ENCODE peak calls at places on chromosomes 6 and 20, in five cellular contexts. One of them, this sample, is unnamed.

GRCh38 chr20:36631651-36632050 is 14.3 kb downstream of the SLA2 start:
- DNase-seq in activated T-cell treated with anti-CD3 and anti-CD28 coated beads, Interleukin-2, amount 50 U/mL, for 48 hours: no peak
- DNase-seq in activated naive CD4-positive, alpha-beta T cell treated with anti-CD3 and anti-CD28 coated beads, Interleukin-2, amount 10 ng/mL, durations not matched to agents 7 days and 5 days: no peak
- DNase-seq in stimulated activated CD4-positive, alpha-beta T cell treated with anti-CD3 and anti-CD28 coated beads, Interleukin-4, amount 100 ng/mL, for 48 hours: no peak
- DNase-seq in HS-27A: no peak
- DNase-seq in this sample: no peak

GRCh38 chr6:45743028-45743615 is 272.5 kb downstream of the CLIC5 start:
- DNase-seq in activated T-cell treated with anti-CD3 and anti-CD28 coated beads, Interleukin-2, amount 50 U/mL, for 48 hours: no peak
- DNase-seq in activated naive CD4-positive, alpha-beta T cell treated with anti-CD3 and anti-CD28 coated beads, Interleukin-2, amount 10 ng/mL, durations not matched to agents 7 days and 5 days: no peak
- DNase-seq in stimulated activated CD4-positive, alpha-beta T cell treated with anti-CD3 and anti-CD28 coated beads, Interleukin-4, amount 100 ng/mL, for 48 hours: no peak
- DNase-seq in HS-27A: no peak
- DNase-seq in this sample: no peak

GRCh38 chr6:45478235-45478634 is 100.5 kb upstream of the SUPT3H start:
- DNase-seq in activated T-cell treated with anti-CD3 and anti-CD28 coated beads, Interleukin-2, amount 50 U/mL, for 48 hours: no peak
- DNase-seq in activated naive CD4-positive, alpha-beta T cell treated with anti-CD3 and anti-CD28 coated beads, Interleukin-2, amount 10 ng/mL, durations not matched to agents 7 days and 5 days: no peak
- DNase-seq in stimulated activated CD4-positive, alpha-beta T cell treated with anti-CD3 and anti-CD28 coated beads, Interleukin-4, amount 100 ng/mL, for 48 hours: no peak
- DNase-seq in HS-27A: no peak
- DNase-seq in this sample: no peak

GRCh38 chr6:159163901-159164370 is 5.3 kb upstream of the FNDC1 start:
- DNase-seq in activated T-cell treated with anti-CD3 and anti-CD28 coated beads, Interleukin-2, amount 50 U/mL, for 48 hours: no peak
- DNase-seq in activated naive CD4-positive, alpha-beta T cell treated with anti-CD3 and anti-CD28 coated beads, Interleukin-2, amount 10 ng/mL, durations not matched to agents 7 days and 5 days: no peak
- DNase-seq in stimulated activated CD4-positive, alpha-beta T cell treated with anti-CD3 and anti-CD28 coated beads, Interleukin-4, amount 100 ng/mL, for 48 hours: no peak
- DNase-seq in HS-27A: peak; percentile 47
- DNase-seq in this sample: no peak

GRCh38 chr6:32149932-32150920 is 1.5 kb downstream of the PRRT1 start:
- DNase-seq in activated T-cell treated with anti-CD3 and anti-CD28 coated beads, Interleukin-2, amount 50 U/mL, for 48 hours: no peak
- DNase-seq in activated naive CD4-positive, alpha-beta T cell treated with anti-CD3 and anti-CD28 coated beads, Interleukin-2, amount 10 ng/mL, durations not matched to agents 7 days and 5 days: no peak
- DNase-seq in stimulated activated CD4-positive, alpha-beta T cell treated with anti-CD3 and anti-CD28 coated beads, Interleukin-4, amount 100 ng/mL, for 48 hours: no peak
- DNase-seq in HS-27A: no peak
- DNase-seq in this sample: no peak

GRCh38 chr20:48629960-48630315 is 197.9 kb downstream of the PREX1 start:
- DNase-seq in activated T-cell treated with anti-CD3 and anti-CD28 coated beads, Interleukin-2, amount 50 U/mL, for 48 hours: no peak
- DNase-seq in activated naive CD4-positive, alpha-beta T cell treated with anti-CD3 and anti-CD28 coated beads, Interleukin-2, amount 10 ng/mL, durations not matched to agents 7 days and 5 days: no peak
- DNase-seq in stimulated activated CD4-positive, alpha-beta T cell treated with anti-CD3 and anti-CD28 coated beads, Interleukin-4, amount 100 ng/mL, for 48 hours: no peak
- DNase-seq in HS-27A: no peak
- DNase-seq in this sample: no peak

GRCh38 chr20:31705598-31706597 is 16.8 kb downstream of the BCL2L1 start:
- DNase-seq in activated T-cell treated with anti-CD3 and anti-CD28 coated beads, Interleukin-2, amount 50 U/mL, for 48 hours: no peak
- DNase-seq in activated naive CD4-positive, alpha-beta T cell treated with anti-CD3 and anti-CD28 coated beads, Interleukin-2, amount 10 ng/mL, durations not matched to agents 7 days and 5 days: no peak
- DNase-seq in stimulated activated CD4-positive, alpha-beta T cell treated with anti-CD3 and anti-CD28 coated beads, Interleukin-4, amount 100 ng/mL, for 48 hours: no peak
- DNase-seq in HS-27A: no peak
- DNase-seq in this sample: no peak

GRCh38 chr6:110951986-110952794 is 6.3 kb upstream of the GTF3C6 start:
- DNase-seq in activated T-cell treated with anti-CD3 and anti-CD28 coated beads, Interleukin-2, amount 50 U/mL, for 48 hours: no peak
- DNase-seq in activated naive CD4-positive, alpha-beta T cell treated with anti-CD3 and anti-CD28 coated beads, Interleukin-2, amount 10 ng/mL, durations not matched to agents 7 days and 5 days: no peak
- DNase-seq in stimulated activated CD4-positive, alpha-beta T cell treated with anti-CD3 and anti-CD28 coated beads, Interleukin-4, amount 100 ng/mL, for 48 hours: no peak
- DNase-seq in HS-27A: no peak
- DNase-seq in this sample: no peak

GRCh38 chr6:51968265-51968664 is 119.1 kb downstream of the PKHD1 start:
- DNase-seq in activated T-cell treated with anti-CD3 and anti-CD28 coated beads, Interleukin-2, amount 50 U/mL, for 48 hours: no peak
- DNase-seq in activated naive CD4-positive, alpha-beta T cell treated with anti-CD3 and anti-CD28 coated beads, Interleukin-2, amount 10 ng/mL, durations not matched to agents 7 days and 5 days: no peak
- DNase-seq in stimulated activated CD4-positive, alpha-beta T cell treated with anti-CD3 and anti-CD28 coated beads, Interleukin-4, amount 100 ng/mL, for 48 hours: no peak
- DNase-seq in HS-27A: no peak
- DNase-seq in this sample: no peak

GRCh38 chr6:27812805-27813626 is 99.2 kb downstream of the OR2B2 start:
- DNase-seq in activated T-cell treated with anti-CD3 and anti-CD28 coated beads, Interleukin-2, amount 50 U/mL, for 48 hours: no peak
- DNase-seq in activated naive CD4-positive, alpha-beta T cell treated with anti-CD3 and anti-CD28 coated beads, Interleukin-2, amount 10 ng/mL, durations not matched to agents 7 days and 5 days: no peak
- DNase-seq in stimulated activated CD4-positive, alpha-beta T cell treated with anti-CD3 and anti-CD28 coated beads, Interleukin-4, amount 100 ng/mL, for 48 hours: no peak
- DNase-seq in HS-27A: no peak
- DNase-seq in this sample: no peak

GRCh38 chr6:90369024-90369519 is 72.4 kb upstream of the BACH2 start:
- DNase-seq in activated T-cell treated with anti-CD3 and anti-CD28 coated beads, Interleukin-2, amount 50 U/mL, for 48 hours: peak; percentile 41
- DNase-seq in activated naive CD4-positive, alpha-beta T cell treated with anti-CD3 and anti-CD28 coated beads, Interleukin-2, amount 10 ng/mL, durations not matched to agents 7 days and 5 days: no peak
- DNase-seq in stimulated activated CD4-positive, alpha-beta T cell treated with anti-CD3 and anti-CD28 coated beads, Interleukin-4, amount 100 ng/mL, for 48 hours: no peak
- DNase-seq in HS-27A: peak; percentile 95
- DNase-seq in this sample: no peak

GRCh38 chr6:134678436-134678889 is 271.4 kb downstream of the ALDH8A1 start:
- DNase-seq in activated T-cell treated with anti-CD3 and anti-CD28 coated beads, Interleukin-2, amount 50 U/mL, for 48 hours: no peak
- DNase-seq in activated naive CD4-positive, alpha-beta T cell treated with anti-CD3 and anti-CD28 coated beads, Interleukin-2, amount 10 ng/mL, durations not matched to agents 7 days and 5 days: no peak
- DNase-seq in stimulated activated CD4-positive, alpha-beta T cell treated with anti-CD3 and anti-CD28 coated beads, Interleukin-4, amount 100 ng/mL, for 48 hours: no peak
- DNase-seq in HS-27A: no peak
- DNase-seq in this sample: no peak

GRCh38 chr6:91291071-91291470 is 704.2 kb upstream of the MAP3K7 start:
- DNase-seq in activated T-cell treated with anti-CD3 and anti-CD28 coated beads, Interleukin-2, amount 50 U/mL, for 48 hours: no peak
- DNase-seq in activated naive CD4-positive, alpha-beta T cell treated with anti-CD3 and anti-CD28 coated beads, Interleukin-2, amount 10 ng/mL, durations not matched to agents 7 days and 5 days: no peak
- DNase-seq in stimulated activated CD4-positive, alpha-beta T cell treated with anti-CD3 and anti-CD28 coated beads, Interleukin-4, amount 100 ng/mL, for 48 hours: no peak
- DNase-seq in HS-27A: no peak
- DNase-seq in this sample: no peak

GRCh38 chr6:105051941-105052471 is 95.1 kb downstream of the LIN28B start:
- DNase-seq in activated T-cell treated with anti-CD3 and anti-CD28 coated beads, Interleukin-2, amount 50 U/mL, for 48 hours: no peak
- DNase-seq in activated naive CD4-positive, alpha-beta T cell treated with anti-CD3 and anti-CD28 coated beads, Interleukin-2, amount 10 ng/mL, durations not matched to agents 7 days and 5 days: no peak
- DNase-seq in stimulated activated CD4-positive, alpha-beta T cell treated with anti-CD3 and anti-CD28 coated beads, Interleukin-4, amount 100 ng/mL, for 48 hours: no peak
- DNase-seq in HS-27A: no peak
- DNase-seq in this sample: no peak

GRCh38 chr20:49936153-49937022 is at the start of gene RNF114:
- DNase-seq in activated T-cell treated with anti-CD3 and anti-CD28 coated beads, Interleukin-2, amount 50 U/mL, for 48 hours: peak; percentile 92
- DNase-seq in activated naive CD4-positive, alpha-beta T cell treated with anti-CD3 and anti-CD28 coated beads, Interleukin-2, amount 10 ng/mL, durations not matched to agents 7 days and 5 days: peak; percentile 91
- DNase-seq in stimulated activated CD4-positive, alpha-beta T cell treated with anti-CD3 and anti-CD28 coated beads, Interleukin-4, amount 100 ng/mL, for 48 hours: peak; percentile 93
- DNase-seq in HS-27A: peak; percentile 69
- DNase-seq in this sample: peak; percentile 73

GRCh38 chr20:3935295-3935955 is 46.2 kb downstream of the PANK2 start:
- DNase-seq in activated T-cell treated with anti-CD3 and anti-CD28 coated beads, Interleukin-2, amount 50 U/mL, for 48 hours: no peak
- DNase-seq in activated naive CD4-positive, alpha-beta T cell treated with anti-CD3 and anti-CD28 coated beads, Interleukin-2, amount 10 ng/mL, durations not matched to agents 7 days and 5 days: no peak
- DNase-seq in stimulated activated CD4-positive, alpha-beta T cell treated with anti-CD3 and anti-CD28 coated beads, Interleukin-4, amount 100 ng/mL, for 48 hours: no peak
- DNase-seq in HS-27A: no peak
- DNase-seq in this sample: no peak

GRCh38 chr6:27078734-27079357 is 168.7 kb upstream of the PRSS16 start:
- DNase-seq in activated T-cell treated with anti-CD3 and anti-CD28 coated beads, Interleukin-2, amount 50 U/mL, for 48 hours: peak; percentile 52
- DNase-seq in activated naive CD4-positive, alpha-beta T cell treated with anti-CD3 and anti-CD28 coated beads, Interleukin-2, amount 10 ng/mL, durations not matched to agents 7 days and 5 days: peak; percentile 59
- DNase-seq in stimulated activated CD4-positive, alpha-beta T cell treated with anti-CD3 and anti-CD28 coated beads, Interleukin-4, amount 100 ng/mL, for 48 hours: no peak
- DNase-seq in HS-27A: peak; percentile 41
- DNase-seq in this sample: peak; percentile 32

GRCh38 chr20:59207742-59208357 is 44.2 kb downstream of the ZNF831 start:
- DNase-seq in activated T-cell treated with anti-CD3 and anti-CD28 coated beads, Interleukin-2, amount 50 U/mL, for 48 hours: peak; percentile 85
- DNase-seq in activated naive CD4-positive, alpha-beta T cell treated with anti-CD3 and anti-CD28 coated beads, Interleukin-2, amount 10 ng/mL, durations not matched to agents 7 days and 5 days: peak; percentile 88
- DNase-seq in stimulated activated CD4-positive, alpha-beta T cell treated with anti-CD3 and anti-CD28 coated beads, Interleukin-4, amount 100 ng/mL, for 48 hours: peak; percentile 73
- DNase-seq in HS-27A: no peak
- DNase-seq in this sample: peak; percentile 14

GRCh38 chr6:53441035-53441493 is 92.3 kb upstream of the ELOVL5 start:
- DNase-seq in activated T-cell treated with anti-CD3 and anti-CD28 coated beads, Interleukin-2, amount 50 U/mL, for 48 hours: no peak
- DNase-seq in activated naive CD4-positive, alpha-beta T cell treated with anti-CD3 and anti-CD28 coated beads, Interleukin-2, amount 10 ng/mL, durations not matched to agents 7 days and 5 days: no peak
- DNase-seq in stimulated activated CD4-positive, alpha-beta T cell treated with anti-CD3 and anti-CD28 coated beads, Interleukin-4, amount 100 ng/mL, for 48 hours: no peak
- DNase-seq in HS-27A: no peak
- DNase-seq in this sample: no peak

GRCh38 chr6:42104095-42104806 is 38.2 kb downstream of the C6orf132 start:
- DNase-seq in activated T-cell treated with anti-CD3 and anti-CD28 coated beads, Interleukin-2, amount 50 U/mL, for 48 hours: peak; percentile 88
- DNase-seq in activated naive CD4-positive, alpha-beta T cell treated with anti-CD3 and anti-CD28 coated beads, Interleukin-2, amount 10 ng/mL, durations not matched to agents 7 days and 5 days: peak; percentile 77
- DNase-seq in stimulated activated CD4-positive, alpha-beta T cell treated with anti-CD3 and anti-CD28 coated beads, Interleukin-4, amount 100 ng/mL, for 48 hours: peak; percentile 76
- DNase-seq in HS-27A: no peak
- DNase-seq in this sample: peak; percentile 71

GRCh38 chr6:3356824-3357420 is 98.2 kb downstream of the PSMG4 start:
- DNase-seq in activated T-cell treated with anti-CD3 and anti-CD28 coated beads, Interleukin-2, amount 50 U/mL, for 48 hours: no peak
- DNase-seq in activated naive CD4-positive, alpha-beta T cell treated with anti-CD3 and anti-CD28 coated beads, Interleukin-2, amount 10 ng/mL, durations not matched to agents 7 days and 5 days: no peak
- DNase-seq in stimulated activated CD4-positive, alpha-beta T cell treated with anti-CD3 and anti-CD28 coated beads, Interleukin-4, amount 100 ng/mL, for 48 hours: no peak
- DNase-seq in HS-27A: no peak
- DNase-seq in this sample: no peak

GRCh38 chr6:27553123-27553904 is 80.4 kb upstream of the ZNF184 start:
- DNase-seq in activated T-cell treated with anti-CD3 and anti-CD28 coated beads, Interleukin-2, amount 50 U/mL, for 48 hours: peak; percentile 81
- DNase-seq in activated naive CD4-positive, alpha-beta T cell treated with anti-CD3 and anti-CD28 coated beads, Interleukin-2, amount 10 ng/mL, durations not matched to agents 7 days and 5 days: no peak
- DNase-seq in stimulated activated CD4-positive, alpha-beta T cell treated with anti-CD3 and anti-CD28 coated beads, Interleukin-4, amount 100 ng/mL, for 48 hours: peak; percentile 43
- DNase-seq in HS-27A: peak; percentile 60
- DNase-seq in this sample: no peak

GRCh38 chr6:28769626-28770402 is 154.0 kb downstream of the TRIM27 start:
- DNase-seq in activated T-cell treated with anti-CD3 and anti-CD28 coated beads, Interleukin-2, amount 50 U/mL, for 48 hours: no peak
- DNase-seq in activated naive CD4-positive, alpha-beta T cell treated with anti-CD3 and anti-CD28 coated beads, Interleukin-2, amount 10 ng/mL, durations not matched to agents 7 days and 5 days: no peak
- DNase-seq in stimulated activated CD4-positive, alpha-beta T cell treated with anti-CD3 and anti-CD28 coated beads, Interleukin-4, amount 100 ng/mL, for 48 hours: no peak
- DNase-seq in HS-27A: no peak
- DNase-seq in this sample: no peak

GRCh38 chr6:28537509-28538140 is 11.9 kb downstream of the GPX5 start:
- DNase-seq in activated T-cell treated with anti-CD3 and anti-CD28 coated beads, Interleukin-2, amount 50 U/mL, for 48 hours: peak; percentile 34
- DNase-seq in activated naive CD4-positive, alpha-beta T cell treated with anti-CD3 and anti-CD28 coated beads, Interleukin-2, amount 10 ng/mL, durations not matched to agents 7 days and 5 days: no peak
- DNase-seq in stimulated activated CD4-positive, alpha-beta T cell treated with anti-CD3 and anti-CD28 coated beads, Interleukin-4, amount 100 ng/mL, for 48 hours: peak; percentile 33
- DNase-seq in HS-27A: no peak
- DNase-seq in this sample: no peak

GRCh38 chr6:136784910-136785746 is 7.1 kb downstream of the MAP3K5 start:
- DNase-seq in activated T-cell treated with anti-CD3 and anti-CD28 coated beads, Interleukin-2, amount 50 U/mL, for 48 hours: peak; percentile 51
- DNase-seq in activated naive CD4-positive, alpha-beta T cell treated with anti-CD3 and anti-CD28 coated beads, Interleukin-2, amount 10 ng/mL, durations not matched to agents 7 days and 5 days: peak; percentile 64
- DNase-seq in stimulated activated CD4-positive, alpha-beta T cell treated with anti-CD3 and anti-CD28 coated beads, Interleukin-4, amount 100 ng/mL, for 48 hours: peak; percentile 19
- DNase-seq in HS-27A: no peak
- DNase-seq in this sample: no peak

GRCh38 chr6:26336355-26337198 is 28.4 kb upstream of the BTN3A2 start:
- DNase-seq in activated T-cell treated with anti-CD3 and anti-CD28 coated beads, Interleukin-2, amount 50 U/mL, for 48 hours: no peak
- DNase-seq in activated naive CD4-positive, alpha-beta T cell treated with anti-CD3 and anti-CD28 coated beads, Interleukin-2, amount 10 ng/mL, durations not matched to agents 7 days and 5 days: no peak
- DNase-seq in stimulated activated CD4-positive, alpha-beta T cell treated with anti-CD3 and anti-CD28 coated beads, Interleukin-4, amount 100 ng/mL, for 48 hours: no peak
- DNase-seq in HS-27A: no peak
- DNase-seq in this sample: peak; percentile 67

GRCh38 chr6:40947876-40948514 is 91.0 kb downstream of the UNC5CL start:
- DNase-seq in activated T-cell treated with anti-CD3 and anti-CD28 coated beads, Interleukin-2, amount 50 U/mL, for 48 hours: no peak
- DNase-seq in activated naive CD4-positive, alpha-beta T cell treated with anti-CD3 and anti-CD28 coated beads, Interleukin-2, amount 10 ng/mL, durations not matched to agents 7 days and 5 days: no peak
- DNase-seq in stimulated activated CD4-positive, alpha-beta T cell treated with anti-CD3 and anti-CD28 coated beads, Interleukin-4, amount 100 ng/mL, for 48 hours: no peak
- DNase-seq in HS-27A: no peak
- DNase-seq in this sample: no peak

GRCh38 chr20:24100370-24101011 is 111.9 kb upstream of the GGTLC1 start:
- DNase-seq in activated T-cell treated with anti-CD3 and anti-CD28 coated beads, Interleukin-2, amount 50 U/mL, for 48 hours: peak; percentile 61
- DNase-seq in activated naive CD4-positive, alpha-beta T cell treated with anti-CD3 and anti-CD28 coated beads, Interleukin-2, amount 10 ng/mL, durations not matched to agents 7 days and 5 days: peak; percentile 72
- DNase-seq in stimulated activated CD4-positive, alpha-beta T cell treated with anti-CD3 and anti-CD28 coated beads, Interleukin-4, amount 100 ng/mL, for 48 hours: peak; percentile 28
- DNase-seq in HS-27A: no peak
- DNase-seq in this sample: peak; percentile 17

This sample was measured in CMK.